ENCODE peak calls at places on chromosomes 2 and 18, in ten cellular contexts. N is GM23248; X is foreskin fibroblast; W is tibial nerve; C is PC-3; H is naive thymus-derived CD4-positive, alpha-beta T cell; U is heart left ventricle; F is left lung; M is testis; V is bronchial epithelial cell. P is an unnamed sample.

GRCh38 chr2:81545626-81546025 is 1241.1 kb upstream of the LRRTM1 start:
- DNase-seq in U (no peak), M (no peak), H (no peak), N (no peak), C (peak), W (no peak), V (no peak), X (no peak), F (no peak), P (no peak)

GRCh38 chr2:115168457-115168856 is 726.0 kb downstream of the DPP10 start:
- DNase-seq in V (no peak), F (no peak), N (no peak), H (no peak), M (no peak), C (no peak), X (no peak), W (no peak), U (no peak), P (no peak)

GRCh38 chr2:159185401-159186130 is 100.9 kb downstream of the WDSUB1 start:
- DNase-seq in V (peak), X (peak), C (peak), H (peak), N (peak), W (no peak), M (no peak), U (no peak), F (no peak), P (peak)

GRCh38 chr2:109463891-109464290 is 149.9 kb downstream of the SEPTIN10 start:
- DNase-seq in F (no peak), C (no peak), H (no peak), W (no peak), N (no peak), U (no peak), V (no peak), X (no peak), M (no peak), P (no peak)

GRCh38 chr2:72917138-72917874 is at the start of gene EMX1:
- DNase-seq in M (peak), C (peak), W (no peak), N (peak), X (peak), V (peak), U (no peak), H (peak), F (peak), P (peak)

GRCh38 chr2:150528861-150529801 is 41.7 kb upstream of the RND3 start:
- DNase-seq in U (no peak), C (peak), W (no peak), H (no peak), M (no peak), V (peak), X (peak), F (no peak), N (peak), P (peak)

GRCh38 chr2:135745545-135745944 is 3.9 kb downstream of the UBXN4 start:
- DNase-seq in C (peak), M (no peak), X (peak), H (no peak), F (no peak), U (no peak), N (peak), V (peak), W (no peak), P (no peak)

GRCh38 chr2:170806548-170806947 is 10.1 kb upstream of the GAD1 start:
- DNase-seq in U (no peak), M (no peak), V (no peak), X (no peak), W (no peak), F (no peak), C (no peak), H (no peak), N (no peak), P (no peak)

GRCh38 chr18:67199993-67200617 is 316.4 kb downstream of the DSEL start:
- DNase-seq in H (peak), M (no peak), F (no peak), U (no peak), V (peak), N (peak), W (peak), C (peak), X (peak), P (peak)

GRCh38 chr18:48663931-48664847 is 125.4 kb downstream of the CTIF start:
- DNase-seq in F (peak), H (peak), V (peak), W (peak), N (peak), X (peak), U (peak), M (peak), C (peak), P (no peak)

GRCh38 chr2:240139011-240139441 is 1.4 kb downstream of the OTOS start:
- DNase-seq in C (no peak), W (no peak), V (no peak), H (no peak), U (no peak), M (peak), N (no peak), F (peak), X (no peak), P (no peak)

GRCh38 chr2:95276244-95276887 is 2.1 kb downstream of the PROM2 start:
- DNase-seq in N (no peak), W (no peak), U (no peak), V (no peak), C (no peak), X (no peak), F (peak), M (no peak), H (no peak), P (no peak)

GRCh38 chr2:165203689-165204559 is at the start of gene SCN3A:
- DNase-seq in N (peak), V (peak), X (peak), U (peak), C (peak), H (peak), W (no peak), F (no peak), M (peak), P (peak)

DNA sequence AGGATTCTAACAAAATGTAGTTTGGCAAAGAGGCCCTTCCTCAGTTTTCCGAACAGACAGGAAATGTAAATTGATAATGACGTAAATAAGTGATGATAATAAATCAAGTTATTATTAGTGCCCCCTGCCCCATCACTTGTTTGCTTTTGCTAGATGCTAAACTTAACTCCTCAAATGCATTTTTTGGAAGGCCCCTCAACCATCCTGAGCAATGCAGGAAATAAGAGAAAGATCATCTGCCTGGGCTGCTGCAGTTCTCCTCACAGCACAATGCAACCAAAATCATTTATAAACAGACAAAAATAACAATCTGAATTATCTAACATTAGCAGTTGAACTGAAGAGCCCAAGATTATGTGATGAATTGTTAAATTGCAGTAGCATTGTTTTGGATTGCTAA is 62.6 kb upstream of the PSMD14 start:
- DNase-seq in W (no peak), X (no peak), C (no peak), U (no peak), N (no peak), H (no peak), F (no peak), M (no peak), V (no peak), P (no peak)
- H3K4me3 ChIP-seq in W (no peak), X (no peak), C (peak), U (no peak), N (no peak), H (peak), F (no peak), M (no peak), V (peak), P (peak)

GRCh38 chr2:23618696-23619530 is 233.9 kb downstream of the KLHL29 start:
- DNase-seq in N (peak), F (no peak), U (no peak), X (peak), W (no peak), H (no peak), M (no peak), C (peak), V (peak), P (no peak)

GRCh38 chr2:23618265-23618664 is 233.3 kb downstream of the KLHL29 start:
- DNase-seq in V (no peak), W (no peak), X (no peak), F (no peak), U (no peak), H (no peak), C (no peak), M (no peak), N (no peak), P (no peak)

GRCh38 chr2:23616630-23617029 is 231.7 kb downstream of the KLHL29 start:
- DNase-seq in H (no peak), F (no peak), W (no peak), C (no peak), U (no peak), M (no peak), N (no peak), X (no peak), V (no peak), P (no peak)

GRCh38 chr2:23617817-23618216 is 232.8 kb downstream of the KLHL29 start:
- DNase-seq in C (no peak), H (no peak), F (no peak), U (peak), X (no peak), M (no peak), W (peak), V (no peak), N (no peak), P (no peak)

DNA sequence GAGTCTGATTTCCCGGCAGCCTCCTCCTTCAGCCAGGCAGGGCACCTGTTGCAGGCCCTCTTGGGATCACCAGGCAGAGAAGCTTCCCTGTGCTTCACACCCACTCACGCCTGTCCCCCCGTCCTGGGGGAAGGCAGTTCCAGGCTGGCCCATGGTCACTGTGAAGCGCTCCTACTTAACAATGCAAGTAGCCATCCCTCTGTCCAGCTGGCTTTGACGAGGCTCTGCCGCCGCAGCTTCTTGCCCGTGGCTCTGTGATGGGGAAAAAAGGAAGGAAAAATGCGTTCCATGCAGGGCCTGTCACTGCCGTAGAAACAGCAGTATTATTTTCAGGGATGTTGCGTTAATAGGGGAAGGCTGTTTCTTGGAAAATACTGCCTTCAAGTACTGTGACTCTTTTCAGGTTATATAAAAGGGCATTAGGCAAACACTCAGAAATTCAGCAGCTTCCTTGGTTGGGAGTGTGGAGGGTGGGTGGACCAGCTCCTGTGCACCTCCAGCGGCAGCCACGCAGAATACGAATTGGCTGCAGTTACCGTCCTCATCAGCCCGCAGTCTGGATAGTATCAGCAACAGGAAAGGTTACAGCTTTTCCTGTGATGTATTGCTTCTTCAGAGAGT is 232.3 kb downstream of the KLHL29 start:
- DNase-seq in H (no peak), W (peak), N (peak), M (peak), C (no peak), V (no peak), F (no peak), U (peak), X (peak), P (no peak)
- H3K4me3 ChIP-seq in H (no peak), W (no peak), N (peak), M (no peak), C (no peak), V (no peak), F (no peak), U (peak), X (peak), P (no peak)

GRCh38 chr2:68248361-68248760 is 4.0 kb downstream of the PPP3R1 start:
- DNase-seq in W (no peak), C (peak), N (no peak), H (no peak), X (no peak), M (no peak), F (no peak), U (no peak), V (no peak), P (no peak)

GRCh38 chr2:68250196-68250595 is 2.1 kb downstream of the PPP3R1 start:
- DNase-seq in C (no peak), W (no peak), N (peak), U (no peak), H (no peak), X (no peak), F (no peak), M (no peak), V (no peak), P (no peak)

GRCh38 chr2:68250652-68251186 is 1.6 kb downstream of the PPP3R1 start:
- DNase-seq in N (peak), X (no peak), W (no peak), U (no peak), M (no peak), F (no peak), H (no peak), V (peak), C (peak), P (no peak)

GRCh38 chr2:68251187-68251854 is 1.0 kb downstream of the PPP3R1 start:
- DNase-seq in U (peak), N (peak), M (peak), C (peak), F (peak), X (peak), H (peak), V (peak), W (peak), P (peak)

GRCh38 chr2:68248806-68249205 is 3.5 kb downstream of the PPP3R1 start:
- DNase-seq in F (no peak), H (no peak), C (no peak), X (no peak), W (no peak), M (no peak), N (no peak), U (no peak), V (no peak), P (no peak)
- H3K4me3 ChIP-seq in F (no peak), H (no peak), C (peak), X (no peak), W (no peak), M (no peak), N (peak), U (no peak), V (no peak), P (no peak)

GRCh38 chr2:162073776-162074578 is at the start of gene DPP4:
- DNase-seq in W (no peak), H (peak), V (no peak), N (peak), C (peak), M (peak), U (peak), F (peak), X (peak), P (no peak)
- H3K4me3 ChIP-seq in W (peak), H (peak), V (peak), N (peak), C (peak), M (peak), U (peak), F (peak), X (peak), P (peak)

GRCh38 chr2:42830922-42831574 is 38.7 kb upstream of the HAAO start:
- DNase-seq in U (no peak), N (no peak), V (no peak), H (no peak), X (no peak), F (no peak), C (no peak), W (no peak), M (peak), P (no peak)

GRCh38 chr2:42829556-42830510 is 37.5 kb upstream of the HAAO start:
- DNase-seq in C (peak), U (no peak), N (peak), X (peak), V (no peak), H (no peak), M (peak), F (no peak), W (no peak), P (no peak)

GRCh38 chr2:42828487-42829416 is 36.4 kb upstream of the HAAO start:
- DNase-seq in M (peak), W (peak), H (peak), F (peak), C (peak), N (peak), X (peak), U (peak), V (peak), P (peak)

GRCh38 chr2:42824454-42824807 is 32.0 kb upstream of the HAAO start:
- DNase-seq in N (no peak), F (no peak), M (no peak), W (no peak), U (no peak), X (no peak), H (no peak), V (no peak), C (no peak), P (no peak)

DNA sequence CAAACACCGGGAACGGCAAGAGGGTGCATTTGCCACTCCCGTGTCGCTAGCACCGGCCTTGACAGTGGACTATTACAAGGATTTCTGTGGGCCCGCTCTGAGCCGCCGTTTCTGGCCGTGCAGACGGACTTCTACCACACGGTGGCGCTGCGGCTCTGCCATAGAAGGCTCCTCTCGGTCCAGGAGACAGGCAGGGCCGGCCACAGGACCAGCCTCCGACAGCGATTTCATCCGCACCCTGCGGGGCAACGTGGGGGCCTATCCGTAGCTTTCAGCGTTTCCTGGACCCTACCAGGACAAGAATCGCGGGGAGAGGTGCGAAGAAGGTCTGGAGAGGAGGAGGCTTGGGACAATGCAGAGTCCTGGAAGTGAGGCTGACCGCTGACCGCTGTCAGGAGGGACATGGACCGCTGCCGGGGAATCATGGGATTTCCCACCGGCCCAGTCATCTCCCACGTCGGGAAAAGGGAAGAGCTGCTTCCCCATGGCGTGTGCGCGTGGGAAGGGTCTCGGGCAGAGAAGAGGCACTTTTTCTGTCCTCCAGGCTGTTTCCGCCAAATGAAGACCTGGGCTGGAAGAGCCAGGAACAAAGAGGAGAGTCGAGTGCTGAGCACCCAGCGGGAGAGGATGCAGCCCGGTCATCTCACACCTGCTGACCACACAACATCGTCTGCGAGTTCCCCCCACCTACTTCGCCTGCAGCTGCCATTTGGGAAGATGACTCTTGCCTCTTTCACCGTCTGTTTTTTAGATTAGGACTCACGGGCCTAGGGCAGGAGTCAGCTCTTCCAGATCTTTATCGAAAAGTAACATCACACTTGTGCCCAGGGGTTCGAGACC is 35.5 kb upstream of the HAAO start:
- DNase-seq in X (peak), M (peak), U (peak), C (peak), W (peak), F (peak), N (peak), V (peak), H (peak), P (peak)
- H3K4me3 ChIP-seq in X (peak), M (peak), U (peak), C (peak), W (peak), F (no peak), N (peak), V (no peak), H (peak), P (no peak)

GRCh38 chr2:166376873-166377272 is 1.1 kb upstream of the SCN9A start:
- DNase-seq in H (no peak), C (no peak), F (no peak), M (no peak), V (no peak), X (no peak), N (no peak), U (no peak), W (no peak), P (no peak)
- H3K4me3 ChIP-seq in H (no peak), C (no peak), F (no peak), M (no peak), V (no peak), X (peak), N (peak), U (peak), W (no peak), P (no peak)

GRCh38 chr2:191246820-191247380 is 1.7 kb downstream of the MYO1B start:
- DNase-seq in X (peak), M (no peak), N (peak), F (no peak), W (no peak), H (no peak), C (peak), V (no peak), U (no peak), P (peak)
- H3K4me3 ChIP-seq in X (peak), M (peak), N (peak), F (peak), W (no peak), H (no peak), C (peak), V (peak), U (peak), P (peak)